ENCODE peak calls at places on chromosomes 4 and X, in seven cellular contexts. J is M059J, D is pancreas, X is iPS DF 6.9, T is NCI-H2081, A is cardiac muscle cell, S is DMS 273 treated with DMSO at 0.1 percent for 48 hours. Y is an unnamed sample.

GRCh38 chrX:136227948-136228584 is 23.1 kb downstream of the MAP7D3 start:
- DNase-seq in S (no peak), T (no peak), J (peak), A (peak), X (no peak), D (no peak), Y (no peak)

GRCh38 chrX:101685923-101686322 is 26.3 kb upstream of the ARMCX2 start:
- DNase-seq in J (no peak), A (no peak), T (no peak), D (no peak), S (no peak), X (no peak), Y (no peak)

GRCh38 chrX:95058815-95059214 is 1384.8 kb downstream of the FAM133A start:
- DNase-seq in J (peak), D (no peak), A (peak), S (no peak), T (no peak), X (no peak), Y (peak)

GRCh38 chrX:152915541-152916241 is 17.8 kb downstream of the ZNF185 start:
- DNase-seq in D (no peak), A (peak), J (peak), T (no peak), S (peak), X (no peak), Y (peak)

GRCh38 chrX:108090474-108091265 is 672 bp downstream of the PSMD10 start:
- DNase-seq in D (no peak), X (no peak), S (no peak), T (no peak), A (peak), J (peak), Y (peak)

GRCh38 chr4:791201-791865 is 34.6 kb downstream of the CPLX1 start:
- DNase-seq in X (no peak), S (no peak), A (no peak), J (no peak), T (no peak), D (no peak), Y (no peak)

GRCh38 chr4:165828928-165829327 is 44.1 kb upstream of the TLL1 start:
- DNase-seq in D (no peak), T (no peak), A (peak), J (no peak), S (no peak), X (no peak), Y (no peak)

GRCh38 chr4:96356591-96357360 is 516.9 kb downstream of the PDHA2 start:
- DNase-seq in X (no peak), T (no peak), A (peak), D (no peak), S (no peak), J (peak), Y (no peak)

GRCh38 chrX:138775501-138775900 is 64.0 kb upstream of the FGF13 start:
- DNase-seq in T (no peak), J (peak), D (no peak), X (no peak), S (no peak), A (peak), Y (peak)

GRCh38 chrX:86946569-86946968 is 571.0 kb upstream of the KLHL4 start:
- DNase-seq in T (peak), S (peak), A (peak), J (peak), D (peak), X (peak), Y (peak)